ENCODE peak calls at places on chromosomes 2 and 18, in ten cellular contexts. S is CD4-positive, CD25-positive, alpha-beta regulatory T cell; B is suprapubic skin; R is thyroid gland; T is T-helper 17 cell; O is left lung; V is body of pancreas; U is upper lobe of right lung; L is GM23248; K is testis. N is an unnamed sample. For H3K9me3, the result is how much of the 10 kb centered on the place peaks cover.

GRCh38 chr2:217714268-217714643 is 288.5 kb downstream of the TNS1 start:
- DNase-seq in K (peak), V (no peak), B (no peak), U (peak), L (peak), O (peak), T (no peak), S (no peak), R (no peak), N (no peak)

GRCh38 chr18:35051978-35052377 is 10.8 kb downstream of the MAPRE2 start:
- DNase-seq in U (no peak), K (no peak), V (no peak), L (peak), S (no peak), O (no peak), R (no peak), T (no peak), B (no peak), N (no peak)

GRCh38 chr2:191693778-191694177 is 15.8 kb downstream of the NABP1 start:
- DNase-seq in V (no peak), T (no peak), S (no peak), K (no peak), B (no peak), R (no peak), U (no peak), O (no peak), L (peak), N (no peak)

GRCh38 chr18:6575908-6576307 is 153.6 kb upstream of the ARHGAP28 start:
- DNase-seq in L (no peak), B (no peak), V (no peak), S (no peak), U (no peak), K (no peak), R (no peak), O (no peak), T (no peak), N (no peak)

GRCh38 chr2:72669121-72669520 is 156.7 kb downstream of the EXOC6B start:
- DNase-seq in V (no peak), U (no peak), T (no peak), S (no peak), L (peak), B (no peak), O (no peak), K (no peak), R (no peak), N (no peak)

GRCh38 chr2:12717988-12718661 is 1.4 kb downstream of the TRIB2 start:
- DNase-seq in T (no peak), B (no peak), V (peak), R (peak), K (peak), O (no peak), S (peak), L (peak), U (no peak), N (peak)

GRCh38 chr2:131408778-131409177 is 44.8 kb upstream of the RAB6D start:
- DNase-seq in S (no peak), O (no peak), B (no peak), T (no peak), V (no peak), U (no peak), L (no peak), K (no peak), R (no peak), N (no peak)

GRCh38 chr18:47317824-47318508 is 66.5 kb upstream of the SKOR2 start:
- DNase-seq in B (no peak), T (no peak), L (no peak), V (no peak), U (no peak), K (no peak), R (no peak), S (no peak), O (no peak), N (no peak)

GRCh38 chr2:50951416-50951815 is 80.5 kb downstream of the NRXN1 start:
- DNase-seq in B (no peak), V (no peak), U (no peak), O (no peak), R (no peak), L (no peak), T (no peak), K (no peak), S (no peak), N (no peak)

GRCh38 chr2:23916727-23917458 is 10.0 kb downstream of the ATAD2B start:
- DNase-seq in V (no peak), O (no peak), L (no peak), B (no peak), T (no peak), S (peak), U (no peak), K (no peak), R (no peak), N (no peak)

GRCh38 chr2:105329197-105329554 is 359 bp downstream of the TGFBRAP1 start:
- DNase-seq in T (no peak), V (peak), S (peak), O (no peak), R (peak), L (peak), K (peak), U (no peak), B (no peak), N (no peak)

GRCh38 chr2:158967731-158968395 is 577 bp upstream of the TANC1 start:
- DNase-seq in R (peak), S (no peak), L (peak), K (peak), B (peak), V (peak), T (no peak), O (peak), U (peak), N (peak)

GRCh38 chr2:145723872-145724271 is 1204.0 kb upstream of the ZEB2 start:
- DNase-seq in U (no peak), R (no peak), T (no peak), O (no peak), B (no peak), S (no peak), K (no peak), L (no peak), V (no peak), N (no peak)

GRCh38 chr18:13368080-13368813 is 149.7 kb downstream of the LDLRAD4 start:
- DNase-seq in T (no peak), O (no peak), U (no peak), B (no peak), S (no peak), R (no peak), L (no peak), V (no peak), K (no peak), N (no peak)

GRCh38 chr2:69517410-69517809 is 80.2 kb upstream of the NFU1 start:
- DNase-seq in U (no peak), S (no peak), T (no peak), K (no peak), V (no peak), B (no peak), R (no peak), O (no peak), L (peak), N (no peak)

GRCh38 chr18:3329871-3330270 is 67.9 kb downstream of the MYL12B start:
- DNase-seq in S (no peak), T (no peak), B (no peak), L (no peak), O (no peak), R (no peak), K (no peak), U (no peak), V (no peak), N (no peak)

GRCh38 chr18:3328522-3328921 is 66.6 kb downstream of the MYL12B start:
- DNase-seq in V (no peak), U (no peak), S (no peak), K (no peak), R (no peak), T (no peak), O (no peak), L (no peak), B (no peak), N (no peak)

GRCh38 chr18:3330622-3331021 is 68.7 kb downstream of the MYL12B start:
- DNase-seq in R (no peak), V (no peak), K (no peak), O (no peak), S (no peak), T (no peak), B (no peak), U (no peak), L (no peak), N (no peak)

GRCh38 chr18:3332376-3332775 is 70.4 kb downstream of the MYL12B start:
- DNase-seq in T (no peak), L (peak), U (no peak), K (no peak), V (no peak), B (no peak), O (no peak), S (no peak), R (no peak), N (no peak)

GRCh38 chr18:3329471-3329870 is 67.5 kb downstream of the MYL12B start:
- DNase-seq in T (no peak), U (no peak), K (no peak), O (no peak), S (no peak), L (no peak), B (no peak), V (no peak), R (no peak), N (no peak)
- H3K9me3 ChIP-seq in T (under half), U (under half), K (under half), O (under half), S (under half), L (under half), B (under half), V (under half), R (under half), N (under half)

DNA sequence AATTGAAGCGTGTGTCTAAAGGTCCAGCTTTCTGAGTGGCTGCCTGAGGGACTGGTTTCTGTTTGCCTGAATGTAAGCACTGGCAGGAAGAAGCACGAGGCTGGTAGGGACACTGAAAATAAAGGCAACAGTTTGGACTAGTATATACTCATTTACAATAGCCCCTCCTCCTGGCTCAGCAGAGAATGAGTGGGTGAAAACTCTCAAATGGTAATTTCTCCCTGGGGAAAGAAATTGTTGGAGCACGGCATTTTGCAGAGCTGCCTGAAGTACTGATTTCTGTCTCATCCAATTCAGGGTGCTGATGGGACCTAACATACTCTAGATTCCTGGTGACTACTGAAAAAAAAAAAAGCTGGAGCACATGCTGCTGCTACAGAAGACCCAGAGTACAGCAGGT is 17.3 kb upstream of the SPP2 start:
- DNase-seq in V (no peak), S (peak), U (no peak), K (no peak), L (no peak), O (no peak), T (no peak), R (no peak), B (no peak), N (no peak)
- H3K9me3 ChIP-seq in V (under half), S (under half), U (under half), K (under half), L (under half), O (under half), T (under half), R (under half), B (under half), N (under half)

GRCh38 chr2:174172802-174173355 is 75.5 kb downstream of the OLA1 start:
- DNase-seq in B (no peak), L (no peak), O (no peak), U (no peak), S (peak), T (no peak), R (no peak), K (no peak), V (no peak), N (no peak)
- H3K9me3 ChIP-seq in B (under half), L (under half), O (under half), U (under half), S (under half), T (under half), R (under half), K (under half), V (under half), N (under half)

GRCh38 chr2:65476778-65477177 is 44.4 kb upstream of the SPRED2 start:
- DNase-seq in K (peak), V (no peak), U (no peak), L (no peak), S (no peak), B (no peak), R (no peak), O (no peak), T (no peak), N (no peak)
- H3K9me3 ChIP-seq in K (under half), V (under half), U (under half), L (under half), S (under half), B (under half), R (under half), O (under half), T (under half), N (under half)

GRCh38 chr18:14971461-14972185 is 223.7 kb downstream of the ANKRD30B start:
- DNase-seq in B (no peak), T (no peak), K (no peak), V (no peak), S (no peak), O (no peak), U (no peak), L (peak), R (peak), N (no peak)

GRCh38 chr18:14965553-14965952 is 217.6 kb downstream of the ANKRD30B start:
- DNase-seq in O (no peak), R (no peak), U (no peak), B (no peak), L (no peak), V (no peak), S (no peak), K (no peak), T (no peak), N (no peak)

GRCh38 chr18:14974088-14974487 is 226.1 kb downstream of the ANKRD30B start:
- DNase-seq in U (no peak), L (no peak), B (no peak), K (no peak), R (peak), T (no peak), V (no peak), O (no peak), S (no peak), N (no peak)

GRCh38 chr18:14970027-14970426 is 222.1 kb downstream of the ANKRD30B start:
- DNase-seq in V (no peak), S (no peak), O (no peak), T (no peak), L (peak), U (no peak), K (no peak), B (no peak), R (peak), N (no peak)

GRCh38 chr18:14969507-14969906 is 221.5 kb downstream of the ANKRD30B start:
- DNase-seq in T (no peak), S (no peak), V (no peak), U (no peak), R (peak), L (no peak), B (no peak), O (no peak), K (no peak), N (no peak)
- H3K9me3 ChIP-seq in T (under half), S (under half), V (under half), U (under half), R (under half), L (under half), B (under half), O (under half), K (under half), N (under half)

GRCh38 chr18:43888601-43889000 is 611.3 kb upstream of the SYT4 start:
- DNase-seq in U (no peak), O (no peak), S (no peak), R (no peak), T (no peak), L (no peak), B (no peak), K (no peak), V (no peak), N (no peak)

GRCh38 chr18:43887491-43887890 is 610.2 kb upstream of the SYT4 start:
- DNase-seq in V (no peak), K (no peak), S (no peak), U (no peak), B (no peak), L (no peak), T (no peak), O (no peak), R (no peak), N (no peak)

GRCh38 chr18:43883886-43884285 is 606.6 kb upstream of the SYT4 start:
- DNase-seq in L (peak), B (no peak), U (no peak), V (no peak), O (no peak), K (no peak), R (no peak), S (no peak), T (no peak), N (no peak)

GRCh38 chr18:43882358-43882757 is 605.1 kb upstream of the SYT4 start:
- DNase-seq in S (no peak), L (no peak), U (no peak), O (no peak), K (no peak), T (no peak), B (peak), V (no peak), R (no peak), N (no peak)

GRCh38 chr18:43886341-43886740 is 609.1 kb upstream of the SYT4 start:
- DNase-seq in S (no peak), O (no peak), K (no peak), V (no peak), R (no peak), T (no peak), L (peak), B (no peak), U (no peak), N (no peak)
- H3K9me3 ChIP-seq in S (under half), O (under half), K (under half), V (under half), R (under half), T (under half), L (under half), B (under half), U (under half), N (under half)

GRCh38 chr2:156219491-156220100 is 112.9 kb downstream of the NR4A2 start:
- DNase-seq in O (no peak), R (no peak), S (no peak), L (no peak), U (no peak), B (no peak), K (no peak), T (no peak), V (no peak), N (no peak)
- H3K9me3 ChIP-seq in O (under half), R (under half), S (under half), L (under half), U (under half), B (under half), K (under half), T (under half), V (under half), N (under half)

GRCh38 chr2:178997477-178997876 is 52.5 kb downstream of the CCDC141 start:
- DNase-seq in K (no peak), B (no peak), O (no peak), R (no peak), V (no peak), S (no peak), T (no peak), L (no peak), U (no peak), N (no peak)
- H3K9me3 ChIP-seq in K (under half), B (under half), O (under half), R (under half), V (under half), S (under half), T (under half), L (under half), U (under half), N (under half)

DNA sequence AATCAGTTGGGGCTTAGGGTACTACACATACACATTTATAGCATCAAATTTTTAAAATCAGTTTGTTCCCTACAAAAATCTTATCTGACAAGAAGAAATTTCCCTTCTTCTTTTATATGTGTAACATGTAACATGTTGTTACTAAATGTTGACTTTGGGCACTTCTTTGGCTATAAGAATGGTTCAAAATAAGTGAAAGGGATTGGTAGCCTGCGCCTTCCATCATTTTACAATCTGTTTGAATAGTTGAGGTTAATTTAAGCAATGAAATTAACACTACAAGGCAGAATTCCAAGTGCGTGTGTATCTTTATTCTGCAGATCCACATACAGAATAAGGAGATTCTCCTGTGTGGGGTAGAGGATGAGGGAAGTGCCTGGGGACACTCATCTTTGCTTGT is 30.2 kb upstream of the SPP2 start:
- DNase-seq in T (no peak), V (no peak), B (no peak), L (no peak), S (no peak), R (no peak), U (no peak), K (no peak), O (no peak), N (no peak)
- H3K9me3 ChIP-seq in T (under half), V (under half), B (under half), L (under half), S (under half), R (under half), U (under half), K (under half), O (under half), N (under half)

N was measured in breast epithelium.